ENCODE peak calls at places on chromosome 5, in five cellular contexts. Z, H, R, X and M are unnamed samples. For H3K4me1, the result is how much of the 10 kb centered on the place peaks cover.

GRCh38 chr5:172534229-172535169 is 80.2 kb upstream of the SH3PXD2B start:
- DNase-seq in Z (peak), H (no peak), R (peak), X (no peak), M (peak)

GRCh38 chr5:138870611-138871010 is 4.5 kb downstream of the LRRTM2 start:
- DNase-seq in Z (no peak), H (no peak), R (no peak), X (no peak), M (no peak)

GRCh38 chr5:56350595-56351170 is 117.6 kb upstream of the ANKRD55 start:
- DNase-seq in Z (peak), H (no peak), R (peak), X (no peak), M (peak)

GRCh38 chr5:88724201-88724600 is 158.8 kb downstream of the MEF2C start:
- DNase-seq in Z (no peak), H (no peak), R (no peak), X (no peak), M (no peak)

GRCh38 chr5:65854931-65855330 is 71.4 kb upstream of the ERBIN start:
- DNase-seq in Z (no peak), H (no peak), R (no peak), X (no peak), M (no peak)

GRCh38 chr5:55763736-55764420 is 26.0 kb downstream of the DDX4 start:
- DNase-seq in Z (no peak), H (no peak), R (no peak), X (no peak), M (no peak)

GRCh38 chr5:94613583-94613982 is 4.8 kb downstream of the KIAA0825 start:
- DNase-seq in Z (no peak), H (no peak), R (no peak), X (no peak), M (no peak)

GRCh38 chr5:53970510-53970909 is 339.9 kb downstream of the ARL15 start:
- DNase-seq in Z (no peak), H (no peak), R (no peak), X (no peak), M (no peak)

GRCh38 chr5:161047024-161047423 is 195.0 kb upstream of the ATP10B start:
- DNase-seq in Z (no peak), H (no peak), R (no peak), X (no peak), M (no peak)

GRCh38 chr5:57171818-57172465 is 1.9 kb upstream of the GPBP1 start:
- DNase-seq in Z (peak), H (no peak), R (peak), X (no peak), M (no peak)

GRCh38 chr5:78504726-78505431 is 143.7 kb downstream of the LHFPL2 start:
- DNase-seq in Z (peak), H (no peak), R (peak), X (peak), M (peak)

GRCh38 chr5:90932052-90932699 is 373.6 kb downstream of the ADGRV1 start:
- DNase-seq in Z (peak), H (peak), R (peak), X (no peak), M (peak)

GRCh38 chr5:142547445-142548374 is 138.2 kb downstream of the FGF1 start:
- DNase-seq in Z (no peak), H (no peak), R (no peak), X (no peak), M (no peak)

GRCh38 chr5:159017787-159018186 is 81.9 kb downstream of the EBF1 start:
- DNase-seq in Z (no peak), H (no peak), R (no peak), X (no peak), M (peak)

GRCh38 chr5:159022178-159022556 is 77.5 kb downstream of the EBF1 start:
- DNase-seq in Z (no peak), H (no peak), R (no peak), X (no peak), M (peak)

GRCh38 chr5:159021360-159022177 is 78.1 kb downstream of the EBF1 start:
- DNase-seq in Z (no peak), H (no peak), R (no peak), X (no peak), M (no peak)

DNA sequence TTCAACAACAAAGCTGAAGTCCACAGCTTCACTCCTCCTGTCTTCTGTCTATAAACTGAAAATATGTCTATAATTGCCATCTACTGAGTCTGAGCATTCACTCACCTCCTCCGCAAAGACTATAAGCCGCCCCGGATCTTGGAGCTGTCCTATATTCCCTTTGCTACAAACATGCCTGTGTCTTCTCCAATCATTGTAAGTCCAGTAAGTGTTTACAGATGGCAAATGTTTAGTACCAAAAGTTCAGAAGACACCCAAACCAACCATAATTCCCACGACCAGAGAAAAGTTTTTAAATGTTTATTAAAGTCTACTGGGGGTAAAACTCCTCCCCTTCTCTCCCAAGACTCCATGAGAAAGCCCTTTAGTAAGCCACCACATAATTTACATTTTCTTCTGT is 80.9 kb downstream of the EBF1 start:
- DNase-seq in Z (no peak), H (no peak), R (no peak), X (no peak), M (no peak)
- H3K4me3 ChIP-seq in Z (no peak), H (no peak), R (no peak), X (no peak), M (no peak)

GRCh38 chr5:513216-514100 is 10.8 kb downstream of the SLC9A3 start:
- DNase-seq in Z (no peak), H (no peak), R (no peak), X (no peak), M (no peak)

GRCh38 chr5:515273-515836 is 8.9 kb downstream of the SLC9A3 start:
- DNase-seq in Z (no peak), H (no peak), R (no peak), X (no peak), M (no peak)

GRCh38 chr5:514101-514485 is 10.2 kb downstream of the SLC9A3 start:
- DNase-seq in Z (no peak), H (no peak), R (no peak), X (no peak), M (no peak)

GRCh38 chr5:516338-516925 is 7.8 kb downstream of the SLC9A3 start:
- DNase-seq in Z (no peak), H (no peak), R (no peak), X (no peak), M (no peak)

DNA sequence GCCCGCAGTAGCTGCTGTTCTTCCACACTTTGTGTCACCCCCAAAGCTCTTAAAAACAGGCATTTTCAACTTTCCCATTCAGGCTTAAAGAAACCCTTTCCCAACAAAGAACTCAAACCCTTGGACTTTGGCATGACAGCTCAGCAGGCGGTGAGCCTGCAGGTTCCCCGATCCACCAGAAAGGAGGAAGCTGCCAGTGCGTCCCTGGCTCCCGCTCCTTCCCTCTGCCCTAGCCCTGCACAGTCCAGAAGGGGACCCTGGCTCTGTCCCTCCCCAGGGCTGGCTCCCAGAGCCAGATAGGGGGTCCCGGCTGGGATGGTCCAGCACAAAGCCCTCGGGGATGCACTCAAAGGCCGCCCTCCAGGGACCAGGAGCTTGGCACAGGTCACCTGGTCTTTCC is 9.6 kb downstream of the SLC9A3 start:
- DNase-seq in Z (peak), H (no peak), R (peak), X (no peak), M (no peak)
- H3K4me1 ChIP-seq in Z (under half), H (under half), R (under half), X (under half), M (under half)

GRCh38 chr5:97121848-97122247 is 20.6 kb downstream of the LIX1 start:
- DNase-seq in Z (no peak), H (no peak), R (no peak), X (no peak), M (no peak)

GRCh38 chr5:97127727-97128126 is 14.7 kb downstream of the LIX1 start:
- DNase-seq in Z (no peak), H (no peak), R (no peak), X (no peak), M (no peak)

GRCh38 chr5:97124335-97124734 is 18.1 kb downstream of the LIX1 start:
- DNase-seq in Z (no peak), H (no peak), R (no peak), X (no peak), M (no peak)

DNA sequence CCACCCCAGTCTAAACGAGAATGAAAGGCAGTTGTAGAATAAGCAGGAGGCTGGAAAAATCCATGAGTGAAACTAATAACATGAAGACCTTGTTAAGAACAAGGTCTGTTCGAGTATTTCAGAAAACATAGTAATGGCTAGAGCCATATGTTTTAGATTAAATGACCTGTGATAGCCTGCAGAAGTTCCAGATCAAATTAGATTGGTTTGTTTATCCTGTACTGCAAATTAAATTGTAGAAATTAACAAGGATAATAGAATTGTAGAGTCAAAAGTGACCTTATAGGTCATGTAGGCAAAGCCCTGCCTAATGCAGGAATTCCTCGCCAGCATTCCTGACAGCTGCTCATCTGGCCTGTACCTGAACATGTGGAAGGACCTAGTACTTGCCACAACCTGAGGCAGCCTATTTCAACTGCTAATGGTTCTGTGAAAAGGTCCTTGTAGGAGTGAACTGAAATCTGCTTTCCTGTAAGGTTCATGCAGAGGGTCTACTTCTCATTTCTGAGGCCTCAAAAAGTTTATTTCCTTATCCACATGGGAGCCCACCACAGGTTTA is 17.2 kb downstream of the LIX1 start:
- DNase-seq in Z (no peak), H (no peak), R (no peak), X (no peak), M (no peak)
- TF ChIP-seq CTCF in Z (no peak), H (no peak), R (no peak), X (no peak), M (no peak)

GRCh38 chr5:171420429-171421231 is 1.2 kb downstream of the FGF18 start:
- DNase-seq in Z (peak), H (no peak), R (peak), X (peak), M (peak)
- H3K4me3 ChIP-seq in Z (peak), H (no peak), R (peak), X (peak), M (peak)